ENCODE peak calls at places on chromosome 3, in five cellular contexts. T is uterus, G is gastrocnemius medialis, E is mammary epithelial cell, F is ovary. J is an unnamed sample.

GRCh38 chr3:72082121-72082715 is 297.3 kb upstream of the PROK2 start:
- DNase-seq in T (peak), G (no peak), E (no peak), F (no peak), J (no peak)

GRCh38 chr3:111617912-111618601 is 22.9 kb upstream of the ZBED2 start:
- DNase-seq in T (no peak), G (no peak), E (peak), F (no peak), J (peak)

GRCh38 chr3:49712631-49713317 is 6.7 kb downstream of the AMIGO3 start:
- DNase-seq in T (no peak), G (no peak), E (no peak), F (no peak), J (no peak)

GRCh38 chr3:52777127-52777958 is at the start of gene ITIH1:
- DNase-seq in T (peak), G (no peak), E (no peak), F (no peak), J (no peak)

GRCh38 chr3:108006077-108006675 is 84.7 kb downstream of the CD47 start:
- DNase-seq in T (no peak), G (no peak), E (peak), F (no peak), J (peak)

GRCh38 chr3:82802501-82802900 is 1041.1 kb upstream of the GBE1 start:
- DNase-seq in T (no peak), G (no peak), E (peak), F (no peak), J (peak)

GRCh38 chr3:165346503-165346902 is 150.3 kb upstream of the SLITRK3 start:
- DNase-seq in T (no peak), G (no peak), E (no peak), F (no peak), J (no peak)

GRCh38 chr3:52786330-52787215 is 8.0 kb upstream of the ITIH3 start:
- DNase-seq in T (no peak), G (no peak), E (no peak), F (no peak), J (no peak)

GRCh38 chr3:157705258-157705657 is 202.0 kb upstream of the VEPH1 start:
- DNase-seq in T (no peak), G (no peak), E (no peak), F (no peak), J (no peak)

GRCh38 chr3:157695586-157695985 is 192.4 kb upstream of the VEPH1 start:
- DNase-seq in T (no peak), G (no peak), E (no peak), F (no peak), J (no peak)

DNA sequence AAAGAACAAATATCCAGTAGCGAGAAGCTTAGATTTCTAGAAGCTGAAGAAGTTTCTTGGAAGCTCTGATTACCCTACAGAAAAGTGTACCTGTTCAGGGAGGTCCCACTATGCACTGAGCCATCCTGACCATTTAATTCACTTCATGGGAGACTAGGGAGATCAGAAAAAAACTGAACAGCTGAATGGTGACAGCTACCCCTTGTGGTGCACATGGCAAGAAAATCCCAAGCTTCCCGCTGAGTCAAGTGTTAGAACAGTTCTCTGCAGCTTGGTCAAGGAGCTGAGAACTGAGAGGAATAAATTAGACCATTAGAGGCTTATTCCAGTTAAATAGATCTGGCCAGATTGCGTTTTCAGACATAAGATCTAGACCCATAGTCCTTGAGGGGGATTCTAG is 197.2 kb upstream of the VEPH1 start:
- DNase-seq in T (no peak), G (no peak), E (peak), F (no peak), J (no peak)
- TF ChIP-seq CTCF in T (no peak), G (no peak), E (peak), F (no peak), J (no peak)

GRCh38 chr3:163939926-163940325 is 1138.4 kb downstream of the SI start:
- DNase-seq in T (no peak), G (no peak), E (no peak), F (no peak), J (peak)
- TF ChIP-seq CTCF in T (no peak), G (no peak), E (no peak), F (no peak), J (no peak)

DNA sequence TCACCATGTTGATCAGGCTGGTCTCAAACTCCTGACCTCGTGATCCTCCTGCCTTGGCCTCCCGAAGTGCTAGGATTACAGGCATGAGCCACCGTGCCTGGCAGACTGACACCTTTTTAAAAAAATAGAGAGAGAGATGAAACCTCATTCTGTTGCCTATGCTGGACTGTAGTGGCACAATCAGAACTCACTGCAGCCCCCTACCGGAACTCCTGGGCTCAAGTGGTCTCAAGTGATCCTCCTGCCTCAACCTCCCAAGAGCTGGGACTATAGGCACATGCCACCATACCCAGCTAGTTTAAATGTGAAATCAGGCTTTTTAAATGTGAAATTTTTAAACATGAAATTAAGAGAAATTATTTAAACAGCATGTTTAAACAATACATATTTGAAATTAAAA is 265.2 kb upstream of the UBE2E1 start:
- DNase-seq in T (no peak), G (no peak), E (no peak), F (no peak), J (no peak)
- TF ChIP-seq CTCF in T (no peak), G (no peak), E (no peak), F (no peak), J (no peak)

GRCh38 chr3:156674911-156675743 is 737 bp downstream of the TIPARP start:
- DNase-seq in T (peak), G (peak), E (peak), F (peak), J (no peak)
- TF ChIP-seq CTCF in T (peak), G (peak), E (peak), F (no peak), J (peak)

GRCh38 chr3:32340639-32341365 is 50.9 kb upstream of the CMTM7 start:
- DNase-seq in T (no peak), G (no peak), E (no peak), F (no peak), J (no peak)
- TF ChIP-seq CTCF in T (no peak), G (no peak), E (peak), F (no peak), J (no peak)

GRCh38 chr3:179811321-179812095 is 158.7 kb downstream of the USP13 start:
- DNase-seq in T (no peak), G (no peak), E (peak), F (peak), J (peak)
- TF ChIP-seq CTCF in T (no peak), G (peak), E (peak), F (no peak), J (peak)

DNA sequence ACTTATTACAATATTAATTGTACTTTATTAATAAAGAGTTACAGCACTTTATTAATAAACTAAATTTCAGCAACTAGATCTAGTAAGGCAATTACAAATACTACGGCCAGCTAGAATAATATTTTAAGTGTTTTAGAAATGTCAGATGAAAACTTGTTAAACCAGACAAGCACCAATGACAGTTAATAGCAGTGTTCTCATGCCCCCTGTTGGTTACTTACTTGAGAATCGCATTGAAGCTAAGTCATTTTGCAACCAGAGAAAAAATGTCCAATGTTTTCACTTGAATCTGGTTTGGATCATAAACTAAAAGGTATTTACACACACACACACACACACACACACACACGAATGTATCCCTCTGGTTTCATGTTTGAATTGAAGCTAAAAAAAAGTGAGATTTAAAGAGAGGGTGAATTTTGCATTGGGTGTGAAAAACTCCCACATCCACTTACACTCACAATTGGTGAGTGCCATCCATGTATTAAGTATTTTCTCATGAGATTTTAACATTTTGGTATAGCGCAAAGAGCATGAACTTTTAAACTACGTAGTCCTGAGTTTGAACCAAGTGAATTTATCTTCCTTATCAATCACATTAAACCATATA is 347.7 kb downstream of the ZBBX start:
- DNase-seq in T (no peak), G (no peak), E (peak), F (no peak), J (peak)
- TF ChIP-seq CTCF in T (no peak), G (no peak), E (peak), F (no peak), J (peak)

DNA sequence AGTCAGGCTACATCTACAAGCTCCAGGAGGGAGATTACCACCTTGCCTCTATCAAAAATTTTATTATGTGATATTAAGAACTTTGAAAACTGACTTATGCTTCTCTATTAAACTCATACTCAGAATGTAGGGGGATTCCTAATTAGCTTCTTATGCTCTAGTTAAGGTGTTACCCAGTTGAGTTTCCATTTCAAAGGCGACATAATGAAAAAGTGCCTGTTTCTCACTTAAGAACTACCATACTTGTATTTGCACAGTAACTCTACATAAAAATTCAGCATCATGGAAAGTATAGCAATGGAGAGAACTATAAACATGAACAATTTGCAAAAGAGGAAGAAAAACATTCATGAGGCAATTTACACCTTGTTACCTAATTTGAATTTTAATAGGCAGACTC is 739.1 kb downstream of the ZPLD1 start:
- DNase-seq in T (no peak), G (no peak), E (no peak), F (no peak), J (no peak)
- TF ChIP-seq CTCF in T (no peak), G (no peak), E (no peak), F (no peak), J (no peak)

GRCh38 chr3:139521811-139522210 is 17.7 kb downstream of the RBP1 start:
- DNase-seq in T (no peak), G (no peak), E (no peak), F (no peak), J (no peak)

GRCh38 chr3:139523166-139523565 is 16.4 kb downstream of the RBP1 start:
- DNase-seq in T (no peak), G (no peak), E (no peak), F (no peak), J (no peak)

GRCh38 chr3:139523718-139524117 is 15.8 kb downstream of the RBP1 start:
- DNase-seq in T (no peak), G (no peak), E (no peak), F (no peak), J (no peak)

GRCh38 chr3:139521144-139521543 is 18.4 kb downstream of the RBP1 start:
- DNase-seq in T (no peak), G (no peak), E (no peak), F (no peak), J (no peak)

GRCh38 chr3:139522421-139522820 is 17.1 kb downstream of the RBP1 start:
- DNase-seq in T (no peak), G (no peak), E (no peak), F (no peak), J (no peak)
- TF ChIP-seq CTCF in T (no peak), G (no peak), E (peak), F (no peak), J (peak)

J was measured in bronchial epithelial cell.